ENCODE peak calls at places on chromosomes 2 and 18, in seven cellular contexts. U is ascending aorta, T is brain microvascular endothelial cell, I is lower lobe of right lung, X is foreskin fibroblast, G is fibroblast of mammary gland, J is HAP-1. O is an unnamed sample.

GRCh38 chr18:47287911-47288635 is 36.6 kb upstream of the SKOR2 start:
- DNase-seq in J (no peak), X (no peak), I (no peak), T (no peak), U (no peak), G (no peak), O (no peak)

GRCh38 chr18:21598726-21599584 is 1.5 kb downstream of the ESCO1 start:
- DNase-seq in I (no peak), J (peak), U (no peak), T (no peak), X (no peak), G (no peak), O (no peak)

GRCh38 chr18:8329186-8329771 is 280.0 kb upstream of the RAB12 start:
- DNase-seq in G (peak), J (no peak), X (peak), I (no peak), T (peak), U (no peak), O (peak)

GRCh38 chr18:22839488-22839930 is 93.6 kb upstream of the RBBP8 start:
- DNase-seq in I (no peak), U (no peak), G (no peak), T (no peak), J (no peak), X (no peak), O (no peak)

GRCh38 chr2:43541165-43541564 is 54.7 kb downstream of the THADA start:
- DNase-seq in T (no peak), U (no peak), I (no peak), X (peak), G (peak), J (no peak), O (no peak)

GRCh38 chr2:104447831-104448434 is 406.0 kb upstream of the POU3F3 start:
- DNase-seq in X (no peak), T (no peak), I (no peak), G (no peak), U (no peak), J (no peak), O (no peak)

GRCh38 chr2:85584857-85585780 is 888 bp downstream of the VAMP5 start:
- DNase-seq in X (peak), G (peak), U (peak), J (no peak), T (no peak), I (peak), O (no peak)

GRCh38 chr2:240898108-240898730 is 2.3 kb upstream of the MAB21L4 start:
- DNase-seq in I (no peak), X (no peak), J (no peak), T (no peak), G (no peak), U (no peak), O (no peak)

GRCh38 chr2:12816379-12817306 is 99.9 kb downstream of the TRIB2 start:
- DNase-seq in U (no peak), T (peak), I (no peak), G (peak), X (peak), J (no peak), O (no peak)

GRCh38 chr2:121075641-121076500 is 209.1 kb downstream of the TFCP2L1 start:
- DNase-seq in U (no peak), T (no peak), I (no peak), J (peak), X (no peak), G (no peak), O (no peak)

GRCh38 chr2:74226648-74227213 is 28.3 kb downstream of the MTHFD2 start:
- DNase-seq in X (no peak), T (no peak), G (no peak), J (no peak), I (no peak), U (peak), O (no peak)

GRCh38 chr2:100571668-100572067 is 8.9 kb downstream of the PDCL3 start:
- DNase-seq in J (no peak), X (no peak), U (no peak), G (no peak), T (no peak), I (no peak), O (no peak)

GRCh38 chr2:206989306-206989705 is 50.0 kb downstream of the CPO start:
- DNase-seq in X (peak), J (peak), T (no peak), U (no peak), G (peak), I (peak), O (no peak)

GRCh38 chr2:147275943-147276342 is 568.9 kb upstream of the ACVR2A start:
- DNase-seq in J (peak), G (no peak), I (no peak), X (no peak), T (peak), U (no peak), O (no peak)

GRCh38 chr2:17754773-17755425 is 961 bp downstream of the GEN1 start:
- DNase-seq in I (no peak), X (peak), G (peak), U (no peak), T (no peak), J (no peak), O (no peak)

GRCh38 chr18:79493801-79494211 is 98.1 kb downstream of the NFATC1 start:
- DNase-seq in T (no peak), U (peak), X (no peak), I (peak), G (no peak), J (no peak), O (no peak)

GRCh38 chr2:157363612-157364101 is 38.0 kb upstream of the ERMN start:
- DNase-seq in J (no peak), X (no peak), U (no peak), I (no peak), T (no peak), G (peak), O (peak)

GRCh38 chr2:168585700-168586099 is 129.6 kb downstream of the CERS6 start:
- DNase-seq in G (no peak), J (no peak), I (no peak), U (no peak), T (no peak), X (no peak), O (no peak)

GRCh38 chr2:66813525-66813924 is 378.6 kb downstream of the MEIS1 start:
- DNase-seq in I (no peak), T (no peak), J (no peak), X (no peak), G (peak), U (no peak), O (no peak)

GRCh38 chr2:143083636-143084035 is 45.6 kb upstream of the ARHGAP15 start:
- DNase-seq in J (no peak), G (peak), X (peak), I (no peak), U (no peak), T (peak), O (peak)

GRCh38 chr2:157898591-157898996 is 22.5 kb upstream of the ACVR1 start:
- DNase-seq in X (peak), T (peak), G (peak), U (no peak), I (no peak), J (no peak), O (peak)

GRCh38 chr2:227493524-227493923 is 21.6 kb downstream of the AGFG1 start:
- DNase-seq in G (no peak), T (no peak), J (no peak), I (no peak), U (no peak), X (no peak), O (no peak)

GRCh38 chr18:13464432-13465125 is 246.0 kb downstream of the LDLRAD4 start:
- DNase-seq in G (no peak), T (no peak), X (no peak), J (no peak), U (peak), I (peak), O (no peak)

GRCh38 chr2:17303054-17303453 is 215.2 kb downstream of the RAD51AP2 start:
- DNase-seq in X (peak), J (no peak), U (no peak), T (peak), G (no peak), I (no peak), O (no peak)

GRCh38 chr2:63840785-63841253 is 877 bp upstream of the UGP2 start:
- DNase-seq in U (peak), J (peak), T (peak), G (peak), I (peak), X (peak), O (peak)

GRCh38 chr2:199936554-199936953 is 18.7 kb downstream of the TYW5 start:
- DNase-seq in T (no peak), X (no peak), J (no peak), I (no peak), U (no peak), G (no peak), O (no peak)

GRCh38 chr2:196433116-196433515 is 206.4 kb upstream of the CCDC150 start:
- DNase-seq in T (no peak), X (no peak), I (no peak), U (no peak), G (no peak), J (no peak), O (no peak)

GRCh38 chr18:66344227-66344626 is 259.7 kb downstream of the CDH19 start:
- DNase-seq in T (no peak), I (no peak), X (no peak), G (no peak), U (no peak), J (no peak), O (no peak)

GRCh38 chr2:15425707-15426106 is 135.4 kb downstream of the NBAS start:
- DNase-seq in T (no peak), J (no peak), G (no peak), U (no peak), I (no peak), X (no peak), O (no peak)

GRCh38 chr2:146079216-146079615 is 1559.3 kb upstream of the ZEB2 start:
- DNase-seq in T (no peak), J (no peak), U (no peak), G (no peak), I (no peak), X (no peak), O (no peak)

GRCh38 chr18:74282359-74283254 is 9.2 kb downstream of the CYB5A start:
- DNase-seq in U (no peak), G (no peak), X (no peak), T (no peak), J (no peak), I (no peak), O (no peak)

DNA sequence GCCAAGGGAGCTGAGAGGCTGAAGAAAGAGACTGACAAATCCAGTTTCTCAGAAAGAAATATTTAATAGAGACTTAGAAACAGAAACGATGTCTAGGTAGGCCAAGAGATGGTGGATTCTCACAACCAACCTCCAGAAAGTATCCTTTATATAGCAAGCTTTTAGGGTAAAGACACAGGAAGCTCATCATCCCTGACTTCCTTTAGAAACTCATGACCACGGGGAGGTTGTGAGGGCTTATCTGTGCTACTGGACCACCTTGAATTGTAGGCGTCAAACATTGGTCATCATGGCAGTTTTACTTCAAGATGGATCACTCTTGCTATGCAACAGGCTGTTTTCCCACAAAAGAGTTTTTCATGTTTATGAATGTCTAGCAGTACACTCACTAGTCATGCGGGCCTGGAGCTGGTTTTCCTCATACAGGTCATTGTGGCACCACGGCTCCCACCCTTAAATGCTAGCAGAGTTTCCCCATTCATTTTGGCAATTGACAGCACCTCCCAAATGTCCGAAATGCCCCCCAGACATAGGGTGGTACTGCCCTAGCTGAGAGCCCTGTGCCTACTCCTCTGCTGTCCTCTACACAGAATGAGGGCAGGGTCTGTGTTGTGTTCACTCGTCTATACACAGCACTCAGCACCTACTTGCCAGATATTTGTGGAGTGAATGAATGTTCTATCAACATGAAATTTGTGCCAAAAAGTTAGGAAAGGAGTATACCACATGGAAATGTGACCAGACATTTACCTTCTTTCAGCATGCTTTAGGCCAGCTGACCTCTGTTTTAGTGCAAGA is 89.0 kb downstream of the TMEM247 start:
- DNase-seq in X (no peak), U (no peak), J (no peak), G (no peak), T (no peak), I (no peak), O (no peak)
- H3K4me3 ChIP-seq in X (no peak), U (no peak), J (no peak), G (no peak), T (no peak), I (no peak), O (no peak)

GRCh38 chr2:198016244-198016643 is 211.9 kb downstream of the PLCL1 start:
- DNase-seq in G (no peak), X (no peak), I (no peak), J (no peak), T (no peak), U (no peak), O (no peak)

GRCh38 chr2:198012025-198012424 is 207.6 kb downstream of the PLCL1 start:
- DNase-seq in J (no peak), T (no peak), U (no peak), I (no peak), X (no peak), G (no peak), O (no peak)

GRCh38 chr2:198017068-198017467 is 212.7 kb downstream of the PLCL1 start:
- DNase-seq in J (no peak), G (no peak), T (no peak), X (no peak), I (no peak), U (no peak), O (no peak)
- H3K4me3 ChIP-seq in J (no peak), G (no peak), T (no peak), X (no peak), I (no peak), U (no peak), O (no peak)

GRCh38 chr18:49055196-49055595 is 104.4 kb upstream of the SMAD7 start:
- DNase-seq in T (no peak), U (no peak), G (no peak), I (no peak), J (no peak), X (no peak), O (no peak)
- H3K4me3 ChIP-seq in T (no peak), U (no peak), G (no peak), I (no peak), J (no peak), X (no peak), O (no peak)

GRCh38 chr2:152337511-152337903 is 2.5 kb downstream of the FMNL2 start:
- DNase-seq in J (no peak), U (no peak), T (no peak), G (no peak), I (no peak), X (no peak), O (no peak)

GRCh38 chr2:152336854-152337510 is 2.0 kb downstream of the FMNL2 start:
- DNase-seq in X (peak), T (peak), J (peak), U (no peak), I (no peak), G (peak), O (no peak)

GRCh38 chr2:152335016-152335850 is at the start of gene FMNL2:
- DNase-seq in U (peak), X (peak), T (peak), I (peak), J (peak), G (peak), O (no peak)

GRCh38 chr2:152335851-152336102 is 803 bp downstream of the FMNL2 start:
- DNase-seq in J (peak), T (no peak), G (no peak), X (no peak), I (peak), U (no peak), O (no peak)

GRCh38 chr2:152336103-152336853 is 1.3 kb downstream of the FMNL2 start:
- DNase-seq in U (peak), T (peak), G (peak), X (peak), I (peak), J (peak), O (no peak)
- H3K4me3 ChIP-seq in U (peak), T (peak), G (peak), X (peak), I (peak), J (peak), O (peak)

DNA sequence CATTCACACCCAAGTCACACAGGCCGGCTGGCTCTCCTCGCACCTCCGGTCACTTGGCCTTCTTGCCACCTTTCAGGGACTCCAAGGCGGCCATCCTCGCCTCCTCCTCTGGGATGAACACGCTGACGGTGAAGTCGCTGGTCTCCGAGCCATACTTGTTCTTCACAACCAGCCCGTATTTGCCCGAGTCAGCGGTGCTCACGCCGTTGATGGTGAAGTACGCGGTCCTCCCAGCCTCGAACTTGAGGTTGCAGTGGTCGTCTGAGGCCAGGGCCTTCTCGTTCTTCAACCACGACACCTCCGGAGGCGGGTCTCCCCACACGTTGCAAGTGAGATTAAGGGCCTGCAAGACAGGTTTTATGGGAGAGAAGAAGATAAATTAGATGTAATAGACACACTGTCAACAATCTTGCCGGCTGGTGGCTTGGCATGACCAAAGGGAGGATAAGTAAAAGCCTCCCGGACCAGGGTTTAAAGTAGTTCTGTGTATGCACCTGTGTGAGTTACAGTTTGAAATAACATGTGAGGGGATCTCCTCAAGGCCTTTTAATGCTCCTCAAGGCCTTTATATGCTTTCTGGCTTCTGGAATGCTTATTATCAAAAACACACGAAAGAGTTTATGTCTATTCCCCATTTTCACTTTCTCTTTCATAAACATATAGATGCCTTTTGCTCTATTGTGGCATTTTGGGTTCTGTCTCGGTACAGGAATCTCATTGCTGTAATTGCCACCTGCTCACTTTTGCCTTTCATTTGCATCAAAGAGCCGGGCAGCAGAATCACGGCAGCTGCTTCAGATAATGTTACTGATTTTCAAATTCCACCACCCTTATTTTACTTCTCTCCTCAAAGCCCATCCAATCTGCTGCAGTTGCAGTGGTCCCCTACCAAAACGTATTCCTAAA is 54.5 kb upstream of the LPIN2 start:
- DNase-seq in J (no peak), G (no peak), I (no peak), U (no peak), T (no peak), X (no peak), O (no peak)
- H3K4me3 ChIP-seq in J (no peak), G (no peak), I (peak), U (no peak), T (no peak), X (no peak), O (no peak)